ENCODE peak calls at places on chromosomes 5 and 9, in ten cellular contexts. O is endothelial cell of umbilical vein; V is naive thymus-derived CD4-positive, alpha-beta T cell; F is mammary epithelial cell; W is psoas muscle; Q is lower lobe of right lung; K is dorsolateral prefrontal cortex; D is lung; L is WERI-Rb-1; N is thoracic aorta. I is an unnamed sample.

GRCh38 chr5:67178085-67178484 is 18.5 kb downstream of the CD180 start:
- DNase-seq in O (no peak), V (no peak), F (no peak), W (no peak), Q (no peak), K (no peak), D (no peak), L (no peak), N (no peak), I (no peak)

GRCh38 chr9:133509179-133510083 is 15.3 kb downstream of the MYMK start:
- DNase-seq in O (no peak), V (no peak), F (no peak), W (peak), Q (no peak), K (no peak), D (no peak), L (no peak), N (no peak), I (no peak)

GRCh38 chr5:17000296-17000939 is 64.3 kb upstream of the MYO10 start:
- DNase-seq in O (peak), V (no peak), F (peak), W (no peak), Q (no peak), K (no peak), D (no peak), L (no peak), N (no peak), I (no peak)

GRCh38 chr5:165881259-165881658 is 2375.8 kb downstream of the MAT2B start:
- DNase-seq in O (no peak), V (no peak), F (no peak), W (no peak), Q (no peak), K (no peak), D (no peak), L (no peak), N (no peak), I (no peak)

GRCh38 chr9:95350266-95350665 is 32.8 kb upstream of the FANCC start:
- DNase-seq in O (no peak), V (no peak), F (no peak), W (no peak), Q (no peak), K (no peak), D (no peak), L (no peak), N (no peak), I (no peak)

GRCh38 chr9:74500584-74500924 is 3.4 kb downstream of the RORB start:
- DNase-seq in O (no peak), V (no peak), F (no peak), W (no peak), Q (no peak), K (no peak), D (no peak), L (no peak), N (no peak), I (no peak)

GRCh38 chr5:9358961-9359686 is 186.8 kb downstream of the SEMA5A start:
- DNase-seq in O (peak), V (no peak), F (peak), W (no peak), Q (no peak), K (no peak), D (no peak), L (no peak), N (no peak), I (no peak)

GRCh38 chr9:93193373-93193725 is 9.4 kb downstream of the WNK2 start:
- DNase-seq in O (no peak), V (no peak), F (peak), W (peak), Q (peak), K (peak), D (no peak), L (no peak), N (no peak), I (no peak)

GRCh38 chr9:87490225-87490624 is 7.4 kb upstream of the DAPK1 start:
- DNase-seq in O (no peak), V (no peak), F (no peak), W (no peak), Q (no peak), K (no peak), D (no peak), L (no peak), N (no peak), I (no peak)

GRCh38 chr5:1840741-1841521 is 39.7 kb downstream of the NDUFS6 start:
- DNase-seq in O (no peak), V (no peak), F (no peak), W (no peak), Q (no peak), K (no peak), D (no peak), L (no peak), N (no peak), I (no peak)

GRCh38 chr9:95726756-95727155 is 148.7 kb upstream of the ERCC6L2 start:
- DNase-seq in O (peak), V (no peak), F (peak), W (no peak), Q (no peak), K (no peak), D (no peak), L (no peak), N (no peak), I (no peak)

GRCh38 chr9:120773218-120773617 is 20.0 kb downstream of the FBXW2 start:
- DNase-seq in O (no peak), V (no peak), F (no peak), W (no peak), Q (no peak), K (no peak), D (no peak), L (no peak), N (no peak), I (no peak)

GRCh38 chr5:96934291-96934694 is 1.6 kb upstream of the LNPEP start:
- DNase-seq in O (no peak), V (peak), F (no peak), W (no peak), Q (no peak), K (no peak), D (no peak), L (no peak), N (no peak), I (no peak)

GRCh38 chr5:150167163-150167798 is 703 bp downstream of the CDX1 start:
- DNase-seq in O (no peak), V (no peak), F (no peak), W (no peak), Q (no peak), K (no peak), D (no peak), L (no peak), N (no peak), I (no peak)

GRCh38 chr5:138035605-138036537 is 3.0 kb upstream of the FAM13B start:
- DNase-seq in O (peak), V (peak), F (peak), W (peak), Q (no peak), K (peak), D (peak), L (peak), N (no peak), I (peak)

GRCh38 chr9:136239135-136239962 is 6.3 kb downstream of the QSOX2 start:
- DNase-seq in O (no peak), V (no peak), F (no peak), W (no peak), Q (no peak), K (no peak), D (no peak), L (no peak), N (no peak), I (no peak)

GRCh38 chr5:142016576-142016975 is 3.7 kb upstream of the GNPDA1 start:
- DNase-seq in O (peak), V (no peak), F (no peak), W (no peak), Q (no peak), K (no peak), D (no peak), L (no peak), N (no peak), I (no peak)

GRCh38 chr9:94866770-94867169 is 140.3 kb downstream of the AOPEP start:
- DNase-seq in O (no peak), V (no peak), F (no peak), W (no peak), Q (no peak), K (no peak), D (no peak), L (no peak), N (no peak), I (no peak)

GRCh38 chr9:98607787-98608186 is 100.9 kb downstream of the GABBR2 start:
- DNase-seq in O (peak), V (no peak), F (no peak), W (no peak), Q (no peak), K (no peak), D (no peak), L (no peak), N (no peak), I (no peak)

GRCh38 chr9:19689324-19690087 is 99.3 kb downstream of the SLC24A2 start:
- DNase-seq in O (no peak), V (no peak), F (peak), W (no peak), Q (no peak), K (no peak), D (no peak), L (no peak), N (no peak), I (no peak)

GRCh38 chr9:214488-215448 is at the start of gene DOCK8:
- DNase-seq in O (peak), V (peak), F (peak), W (peak), Q (peak), K (no peak), D (peak), L (no peak), N (no peak), I (peak)

GRCh38 chr9:35660966-35661413 is 2.9 kb downstream of the CCDC107 start:
- DNase-seq in O (no peak), V (no peak), F (no peak), W (no peak), Q (no peak), K (no peak), D (no peak), L (no peak), N (no peak), I (no peak)

GRCh38 chr5:124902097-124902821 is 155.8 kb upstream of the ZNF608 start:
- DNase-seq in O (peak), V (no peak), F (no peak), W (no peak), Q (no peak), K (no peak), D (no peak), L (no peak), N (no peak), I (no peak)

GRCh38 chr9:25716220-25716872 is 38.1 kb upstream of the TUSC1 start:
- DNase-seq in O (peak), V (no peak), F (peak), W (no peak), Q (no peak), K (no peak), D (no peak), L (no peak), N (no peak), I (no peak)

GRCh38 chr5:62494772-62495171 is 82.2 kb downstream of the IPO11 start:
- DNase-seq in O (no peak), V (no peak), F (no peak), W (no peak), Q (no peak), K (no peak), D (no peak), L (no peak), N (no peak), I (no peak)

GRCh38 chr5:72767289-72768010 is 49.0 kb upstream of the TNPO1 start:
- DNase-seq in O (peak), V (no peak), F (no peak), W (no peak), Q (no peak), K (no peak), D (no peak), L (peak), N (no peak), I (no peak)

GRCh38 chr5:32814620-32815019 is 103.5 kb downstream of the NPR3 start:
- DNase-seq in O (no peak), V (no peak), F (peak), W (no peak), Q (no peak), K (no peak), D (no peak), L (no peak), N (no peak), I (no peak)

GRCh38 chr9:133163559-133164208 is at the start of gene GBGT1:
- DNase-seq in O (peak), V (no peak), F (no peak), W (peak), Q (peak), K (no peak), D (no peak), L (no peak), N (no peak), I (no peak)

GRCh38 chr9:82882744-82883143 is 180.2 kb downstream of the RASEF start:
- DNase-seq in O (peak), V (no peak), F (no peak), W (no peak), Q (no peak), K (no peak), D (no peak), L (no peak), N (no peak), I (no peak)

GRCh38 chr5:169628891-169629290 is 8.2 kb upstream of the DOCK2 start:
- DNase-seq in O (no peak), V (no peak), F (no peak), W (no peak), Q (no peak), K (no peak), D (no peak), L (no peak), N (no peak), I (no peak)

GRCh38 chr9:93064392-93065124 is 6.1 kb downstream of the SUSD3 start:
- DNase-seq in O (no peak), V (peak), F (peak), W (peak), Q (peak), K (no peak), D (peak), L (peak), N (no peak), I (no peak)

GRCh38 chr9:17470449-17470848 is 108.4 kb upstream of the SH3GL2 start:
- DNase-seq in O (no peak), V (no peak), F (no peak), W (no peak), Q (no peak), K (no peak), D (no peak), L (no peak), N (no peak), I (no peak)

GRCh38 chr5:90558344-90559192 is at the start of gene ADGRV1:
- DNase-seq in O (peak), V (no peak), F (peak), W (peak), Q (peak), K (peak), D (peak), L (peak), N (no peak), I (peak)

GRCh38 chr9:70229026-70229425 is 29.8 kb upstream of the SMC5 start:
- DNase-seq in O (no peak), V (no peak), F (no peak), W (no peak), Q (no peak), K (no peak), D (no peak), L (peak), N (no peak), I (no peak)

GRCh38 chr5:68287976-68288755 is 72.6 kb downstream of the PIK3R1 start:
- DNase-seq in O (peak), V (peak), F (peak), W (peak), Q (peak), K (peak), D (peak), L (peak), N (peak), I (peak)

GRCh38 chr5:68286612-68286912 is 71.0 kb downstream of the PIK3R1 start:
- DNase-seq in O (no peak), V (no peak), F (no peak), W (no peak), Q (no peak), K (no peak), D (no peak), L (no peak), N (no peak), I (no peak)

GRCh38 chr5:68287631-68287975 is 72.0 kb downstream of the PIK3R1 start:
- DNase-seq in O (no peak), V (no peak), F (no peak), W (no peak), Q (no peak), K (no peak), D (no peak), L (no peak), N (no peak), I (no peak)

GRCh38 chr5:68285857-68286611 is 70.5 kb downstream of the PIK3R1 start:
- DNase-seq in O (peak), V (peak), F (no peak), W (no peak), Q (no peak), K (no peak), D (no peak), L (no peak), N (no peak), I (no peak)

GRCh38 chr5:68285075-68285827 is 69.7 kb downstream of the PIK3R1 start:
- DNase-seq in O (no peak), V (no peak), F (no peak), W (no peak), Q (no peak), K (no peak), D (no peak), L (no peak), N (no peak), I (no peak)
- H3K27ac ChIP-seq in O (no peak), V (peak), F (no peak), W (peak), Q (peak), K (no peak), D (no peak), L (no peak), N (no peak), I (peak)

DNA sequence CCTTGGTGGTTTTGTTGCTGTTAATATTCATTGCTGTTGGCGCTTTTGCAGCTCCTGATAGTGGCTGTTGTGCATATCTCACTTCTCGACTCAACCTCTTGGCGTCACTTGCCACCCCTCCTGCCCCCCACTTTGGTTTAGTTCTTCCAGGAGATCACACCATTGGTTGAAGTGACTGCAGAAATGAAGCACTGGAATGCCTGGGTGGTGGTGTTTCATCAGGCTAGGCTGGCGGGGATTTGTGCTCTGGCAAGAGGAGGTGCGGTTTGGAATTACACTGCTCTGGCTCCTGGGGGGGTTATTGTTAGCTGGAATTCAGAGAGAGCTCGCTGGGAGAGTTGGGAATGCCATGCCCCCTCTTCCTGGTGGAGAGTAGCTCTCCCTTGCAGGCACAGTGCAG is 11.5 kb downstream of the PRRC2B start:
- DNase-seq in O (no peak), V (no peak), F (no peak), W (peak), Q (no peak), K (peak), D (no peak), L (no peak), N (no peak), I (peak)
- H3K27ac ChIP-seq in O (no peak), V (peak), F (peak), W (peak), Q (no peak), K (peak), D (peak), L (no peak), N (no peak), I (peak)

GRCh38 chr9:114400772-114401171 is 13.0 kb upstream of the AKNA start:
- DNase-seq in O (no peak), V (no peak), F (no peak), W (no peak), Q (no peak), K (no peak), D (no peak), L (no peak), N (no peak), I (no peak)

GRCh38 chr9:114400219-114400618 is 12.4 kb upstream of the AKNA start:
- DNase-seq in O (no peak), V (no peak), F (peak), W (no peak), Q (no peak), K (no peak), D (no peak), L (no peak), N (no peak), I (no peak)

GRCh38 chr9:114403153-114403756 is 15.5 kb upstream of the AKNA start:
- DNase-seq in O (no peak), V (no peak), F (no peak), W (no peak), Q (no peak), K (no peak), D (no peak), L (peak), N (no peak), I (no peak)

GRCh38 chr9:114399381-114399780 is 11.6 kb upstream of the AKNA start:
- DNase-seq in O (no peak), V (no peak), F (peak), W (no peak), Q (no peak), K (no peak), D (no peak), L (no peak), N (no peak), I (no peak)

GRCh38 chr9:114401344-114401743 is 13.6 kb upstream of the AKNA start:
- DNase-seq in O (no peak), V (no peak), F (no peak), W (no peak), Q (no peak), K (no peak), D (no peak), L (peak), N (no peak), I (no peak)
- H3K27ac ChIP-seq in O (no peak), V (no peak), F (no peak), W (no peak), Q (no peak), K (no peak), D (no peak), L (peak), N (no peak), I (no peak)

GRCh38 chr9:110895141-110895912 is 142.9 kb downstream of the LPAR1 start:
- DNase-seq in O (no peak), V (no peak), F (no peak), W (peak), Q (no peak), K (no peak), D (no peak), L (no peak), N (no peak), I (no peak)

GRCh38 chr9:110891760-110892159 is 146.5 kb downstream of the LPAR1 start:
- DNase-seq in O (no peak), V (no peak), F (no peak), W (no peak), Q (no peak), K (no peak), D (no peak), L (no peak), N (no peak), I (no peak)

GRCh38 chr9:110894731-110895130 is 143.5 kb downstream of the LPAR1 start:
- DNase-seq in O (no peak), V (no peak), F (no peak), W (peak), Q (no peak), K (no peak), D (no peak), L (no peak), N (no peak), I (no peak)

GRCh38 chr9:110890416-110890815 is 147.9 kb downstream of the LPAR1 start:
- DNase-seq in O (no peak), V (no peak), F (no peak), W (no peak), Q (no peak), K (no peak), D (no peak), L (no peak), N (no peak), I (no peak)

DNA sequence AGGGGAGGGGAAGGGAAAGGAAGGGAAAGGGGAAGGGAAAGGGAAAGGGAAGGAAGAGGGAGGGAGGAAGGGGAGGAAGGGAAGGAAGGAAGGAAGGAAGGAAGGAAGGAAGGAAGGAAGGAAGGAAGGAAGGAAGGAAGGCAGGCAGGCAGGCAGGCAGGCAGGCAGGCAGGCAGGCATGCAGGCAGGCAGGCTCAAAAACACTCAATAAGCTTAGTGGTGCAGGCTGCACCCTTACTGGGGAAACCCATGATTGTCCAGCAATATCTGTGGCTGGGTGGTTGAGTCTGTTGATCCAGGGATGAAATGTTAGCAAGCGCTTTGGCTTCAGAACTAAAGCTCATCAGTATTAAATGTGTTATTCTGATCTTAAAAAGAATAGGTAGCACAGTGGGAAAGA is 145.6 kb downstream of the LPAR1 start:
- DNase-seq in O (no peak), V (no peak), F (no peak), W (no peak), Q (no peak), K (no peak), D (no peak), L (no peak), N (no peak), I (no peak)
- H3K27ac ChIP-seq in O (no peak), V (no peak), F (no peak), W (no peak), Q (no peak), K (no peak), D (no peak), L (no peak), N (peak), I (no peak)

DNA sequence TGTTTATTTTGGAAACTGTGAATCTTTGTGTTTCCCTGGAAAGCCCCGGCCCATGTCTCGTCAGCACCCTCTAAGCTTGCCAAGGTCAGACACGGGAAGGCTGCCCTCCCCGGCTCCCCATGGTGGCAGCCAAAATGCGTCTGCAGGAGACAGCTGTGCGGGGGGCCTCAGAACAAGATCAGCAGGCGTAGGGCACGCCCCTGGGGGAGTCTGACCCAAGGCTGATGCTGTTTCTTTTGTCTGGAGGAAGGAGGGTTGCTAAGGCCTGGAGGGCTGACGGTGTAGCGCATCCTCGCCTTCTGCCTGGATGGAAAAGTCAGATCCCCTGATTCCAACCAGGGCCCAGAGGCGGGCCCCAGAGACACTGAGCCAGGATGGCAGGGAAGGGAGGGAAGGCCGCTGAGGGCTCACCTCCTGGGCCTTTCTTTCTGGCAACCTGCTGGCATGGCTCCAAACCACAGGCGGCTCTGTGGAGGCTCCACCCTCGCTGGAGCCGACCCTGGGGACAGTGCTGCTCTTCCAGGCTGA is 57.2 kb downstream of the OLFM1 start:
- DNase-seq in O (no peak), V (no peak), F (no peak), W (no peak), Q (no peak), K (no peak), D (no peak), L (no peak), N (no peak), I (no peak)
- H3K27ac ChIP-seq in O (no peak), V (no peak), F (no peak), W (no peak), Q (no peak), K (no peak), D (no peak), L (no peak), N (no peak), I (no peak)

I was measured in gastrocnemius medialis.